ENCODE peak calls at places on chromosomes 13 and 19, in five cellular contexts. U is epithelial cell of esophagus, S is brain pericyte, K is RPMI7951, B is thoracic aorta. W is an unnamed sample.

GRCh38 chr19:53892981-53893325 is 11.0 kb downstream of the PRKCG start:
- DNase-seq in U (no peak), S (no peak), K (no peak), B (no peak), W (peak)

GRCh38 chr13:100230813-100231575 is 142.1 kb downstream of the PCCA start:
- DNase-seq in U (peak), S (no peak), K (no peak), B (no peak), W (no peak)

GRCh38 chr19:55452381-55453325 is 8.8 kb downstream of the ISOC2 start:
- DNase-seq in U (peak), S (no peak), K (peak), B (no peak), W (peak)

GRCh38 chr19:40933025-40933424 is 51.0 kb upstream of the CYP2A7 start:
- DNase-seq in U (no peak), S (no peak), K (peak), B (no peak), W (no peak)

GRCh38 chr13:51432576-51432975 is 20.3 kb downstream of the INTS6 start:
- DNase-seq in U (no peak), S (no peak), K (no peak), B (no peak), W (no peak)

GRCh38 chr19:29528946-29529645 is 3.3 kb downstream of the VSTM2B start:
- DNase-seq in U (no peak), S (no peak), K (no peak), B (no peak), W (no peak)

GRCh38 chr19:2462635-2463421 is 6.1 kb upstream of the LMNB2 start:
- DNase-seq in U (peak), S (peak), K (peak), B (peak), W (peak)

GRCh38 chr19:56377105-56377924 is 16.0 kb downstream of the ZNF582 start:
- DNase-seq in U (no peak), S (no peak), K (peak), B (no peak), W (no peak)

GRCh38 chr19:9156304-9156703 is 16.1 kb downstream of the ZNF317 start:
- DNase-seq in U (no peak), S (no peak), K (no peak), B (no peak), W (no peak)

GRCh38 chr13:60120617-60121016 is 43.1 kb downstream of the DIAPH3 start:
- DNase-seq in U (no peak), S (no peak), K (no peak), B (no peak), W (no peak)

GRCh38 chr13:22793598-22794134 is 387.1 kb upstream of the SGCG start:
- DNase-seq in U (peak), S (no peak), K (peak), B (no peak), W (peak)

GRCh38 chr13:77893066-77893465 is 25.6 kb downstream of the EDNRB start:
- DNase-seq in U (no peak), S (no peak), K (no peak), B (no peak), W (no peak)

GRCh38 chr13:94914829-94915228 is 202.5 kb upstream of the SOX21 start:
- DNase-seq in U (no peak), S (no peak), K (no peak), B (no peak), W (no peak)

GRCh38 chr13:48636550-48636949 is 17.2 kb upstream of the CYSLTR2 start:
- DNase-seq in U (peak), S (no peak), K (peak), B (no peak), W (no peak)

GRCh38 chr19:13615890-13616289 is 109.6 kb upstream of the CACNA1A start:
- DNase-seq in U (no peak), S (peak), K (peak), B (no peak), W (no peak)

GRCh38 chr19:35195822-35196221 is 32.7 kb downstream of the FAM187B start:
- DNase-seq in U (no peak), S (no peak), K (peak), B (no peak), W (no peak)

GRCh38 chr19:5298502-5298901 is 42.1 kb downstream of the PTPRS start:
- DNase-seq in U (peak), S (no peak), K (no peak), B (no peak), W (no peak)

GRCh38 chr13:40146063-40146462 is 490.6 kb downstream of the COG6 start:
- DNase-seq in U (peak), S (no peak), K (peak), B (no peak), W (no peak)

GRCh38 chr19:51108805-51109146 is 567 bp upstream of the CTU1 start:
- DNase-seq in U (no peak), S (no peak), K (no peak), B (no peak), W (no peak)

GRCh38 chr19:21482863-21483276 is 22.5 kb upstream of the ZNF429 start:
- DNase-seq in U (peak), S (no peak), K (peak), B (no peak), W (peak)

GRCh38 chr19:31232871-31233270 is 116.4 kb downstream of the TSHZ3 start:
- DNase-seq in U (peak), S (peak), K (peak), B (no peak), W (no peak)

GRCh38 chr13:27599845-27600553 is 20.3 kb downstream of the LNX2 start:
- DNase-seq in U (peak), S (no peak), K (peak), B (no peak), W (no peak)

GRCh38 chr19:33685541-33685940 is 63.8 kb downstream of the CHST8 start:
- DNase-seq in U (no peak), S (no peak), K (no peak), B (no peak), W (no peak)

GRCh38 chr19:15280915-15281683 is 48.9 kb upstream of the EPHX3 start:
- DNase-seq in U (peak), S (no peak), K (peak), B (no peak), W (no peak)

GRCh38 chr19:2540646-2541454 is 64.9 kb downstream of the GADD45B start:
- DNase-seq in U (peak), S (no peak), K (peak), B (peak), W (peak)

GRCh38 chr19:13154911-13155471 is 4.8 kb downstream of the IER2 start:
- DNase-seq in U (peak), S (no peak), K (peak), B (no peak), W (no peak)

GRCh38 chr19:18475004-18475453 is 37.1 kb upstream of the ISYNA1 start:
- DNase-seq in U (no peak), S (no peak), K (no peak), B (no peak), W (no peak)

GRCh38 chr19:3586124-3586626 is 897 bp downstream of the GIPC3 start:
- DNase-seq in U (no peak), S (no peak), K (no peak), B (no peak), W (peak)

GRCh38 chr13:78714717-78715116 is 55.8 kb upstream of the OBI1 start:
- DNase-seq in U (no peak), S (no peak), K (no peak), B (no peak), W (no peak)

GRCh38 chr19:12244370-12244769 is 50.3 kb downstream of the ZNF44 start:
- DNase-seq in U (peak), S (no peak), K (no peak), B (no peak), W (peak)

GRCh38 chr13:30186644-30187431 is 120.5 kb downstream of the KATNAL1 start:
- DNase-seq in U (no peak), S (no peak), K (peak), B (no peak), W (no peak)

GRCh38 chr13:23254506-23254905 is 73.7 kb downstream of the SGCG start:
- DNase-seq in U (no peak), S (no peak), K (no peak), B (no peak), W (no peak)

GRCh38 chr19:42059196-42059595 is 10.8 kb downstream of the GRIK5 start:
- DNase-seq in U (no peak), S (no peak), K (no peak), B (no peak), W (no peak)

GRCh38 chr19:17091758-17092333 is 16.3 kb downstream of the MYO9B start:
- DNase-seq in U (no peak), S (no peak), K (no peak), B (no peak), W (no peak)

GRCh38 chr19:16345457-16345856 is 20.8 kb downstream of the KLF2 start:
- DNase-seq in U (no peak), S (no peak), K (no peak), B (no peak), W (no peak)

W was measured in HuH-7.